ENCODE peak calls at places on chromosomes 12 and 14, in six cellular contexts. E, W, S, Z, J and I are unnamed samples.

GRCh38 chr14:68631691-68632590 is 160.9 kb downstream of the ZFP36L1 start:
- DNase-seq in Z (no peak), E (no peak), S (no peak), J (no peak), W (no peak), I (peak)

GRCh38 chr12:71871116-71871515 is 31.6 kb downstream of the TBC1D15 start:
- DNase-seq in Z (no peak), S (no peak), J (peak), E (peak), W (no peak), I (no peak)

GRCh38 chr12:106139422-106140141 is 828 bp upstream of the NUAK1 start:
- DNase-seq in Z (peak), W (no peak), J (peak), E (peak), S (peak), I (peak)

GRCh38 chr12:131105736-131106356 is 152.1 kb downstream of the ADGRD1 start:
- DNase-seq in S (no peak), Z (peak), W (no peak), E (no peak), J (no peak), I (no peak)

GRCh38 chr14:41558527-41558926 is 48.1 kb upstream of the LRFN5 start:
- DNase-seq in J (no peak), S (no peak), W (peak), E (no peak), Z (no peak), I (no peak)

GRCh38 chr12:28870839-28871440 is 278.1 kb upstream of the FAR2 start:
- DNase-seq in W (no peak), J (no peak), Z (no peak), E (no peak), S (peak), I (no peak)

GRCh38 chr12:129911437-129912049 is 7.7 kb upstream of the TMEM132D start:
- DNase-seq in Z (peak), J (peak), S (peak), E (peak), W (peak), I (no peak)

GRCh38 chr12:54384591-54385041 is at the start of gene ZNF385A:
- DNase-seq in E (no peak), Z (peak), J (peak), S (no peak), W (no peak), I (no peak)

GRCh38 chr14:100131181-100131580 is 28.3 kb downstream of the DEGS2 start:
- DNase-seq in S (no peak), W (no peak), J (no peak), Z (no peak), E (no peak), I (no peak)

GRCh38 chr14:98366429-98366828 is 905.6 kb downstream of the BCL11B start:
- DNase-seq in E (no peak), W (no peak), Z (no peak), J (no peak), S (no peak), I (no peak)

GRCh38 chr14:81582420-81582819 is 48.8 kb upstream of the SEL1L start:
- DNase-seq in E (no peak), W (no peak), J (no peak), Z (no peak), S (peak), I (no peak)

GRCh38 chr12:1779783-1780182 is 40.6 kb upstream of the LRTM2 start:
- DNase-seq in W (no peak), Z (no peak), S (no peak), E (peak), J (no peak), I (no peak)

GRCh38 chr12:50839032-50839431 is 3.7 kb upstream of the TMPRSS12 start:
- DNase-seq in S (no peak), J (no peak), Z (no peak), W (no peak), E (no peak), I (peak)

GRCh38 chr12:62259311-62259992 is 752 bp upstream of the USP15 start:
- DNase-seq in S (peak), W (no peak), Z (no peak), J (peak), E (no peak), I (no peak)

GRCh38 chr14:24403294-24404013 is 4.7 kb downstream of the NYNRIN start:
- DNase-seq in Z (no peak), W (no peak), E (peak), S (no peak), J (peak), I (no peak)

GRCh38 chr14:64474041-64474440 is 8.7 kb downstream of the AKAP5 start:
- DNase-seq in S (no peak), E (no peak), Z (no peak), W (no peak), J (no peak), I (no peak)

GRCh38 chr12:30622509-30622908 is 73.2 kb downstream of the IPO8 start:
- DNase-seq in J (peak), E (peak), Z (no peak), S (peak), W (no peak), I (peak)

GRCh38 chr12:57568838-57569237 is 19.0 kb downstream of the KIF5A start:
- DNase-seq in W (no peak), J (no peak), E (no peak), Z (no peak), S (no peak), I (no peak)

GRCh38 chr14:70779667-70780066 is 29.6 kb downstream of the MAP3K9 start:
- DNase-seq in J (no peak), W (no peak), S (no peak), Z (no peak), E (no peak), I (no peak)

GRCh38 chr12:33650832-33651231 is 211.2 kb upstream of the SYT10 start:
- DNase-seq in J (no peak), S (no peak), W (no peak), Z (no peak), E (no peak), I (no peak)

GRCh38 chr12:117100251-117100650 is 1.0 kb upstream of the TESC start:
- DNase-seq in S (peak), W (no peak), J (peak), E (peak), Z (no peak), I (peak)

GRCh38 chr12:80087486-80088213 is 11.7 kb upstream of the OTOGL start:
- DNase-seq in E (no peak), J (no peak), W (no peak), Z (no peak), S (no peak), I (no peak)

GRCh38 chr12:69810870-69811498 is 14.0 kb upstream of the MYRFL start:
- DNase-seq in Z (no peak), E (no peak), W (no peak), S (no peak), J (no peak), I (no peak)

GRCh38 chr14:56205906-56206305 is 87.7 kb downstream of the PELI2 start:
- DNase-seq in W (no peak), S (no peak), J (no peak), E (no peak), Z (no peak), I (no peak)

GRCh38 chr14:77208979-77209318 is 27.4 kb downstream of the TMEM63C start:
- DNase-seq in J (no peak), S (no peak), Z (no peak), W (no peak), E (no peak), I (no peak)